ENCODE peak calls at places on chromosomes 12 and 14, in eight cellular contexts. B is NCI-H774; K is Calu3; X is uterus; R is CD4-positive, alpha-beta memory T cell; N is putamen; O is stimulated activated CD4-positive, alpha-beta T cell treated with anti-CD3 and anti-CD28 coated beads, Interleukin-2, amount 100 ng/mL, for 4 hours; U is pancreas. S is an unnamed sample.

GRCh38 chr14:51639668-51640316 is 11.9 kb upstream of the FRMD6 start:
- DNase-seq in B (no peak), K (no peak), X (no peak), R (no peak), N (no peak), O (no peak), U (no peak), S (no peak)

GRCh38 chr12:79183946-79184345 is 319.4 kb downstream of the SYT1 start:
- DNase-seq in B (no peak), K (no peak), X (no peak), R (no peak), N (no peak), O (no peak), U (no peak), S (no peak)

GRCh38 chr12:18864900-18865561 is 127.1 kb downstream of the CAPZA3 start:
- DNase-seq in B (no peak), K (peak), X (no peak), R (no peak), N (no peak), O (no peak), U (no peak), S (no peak)

GRCh38 chr12:2456122-2456812 is 338.5 kb upstream of the FKBP4 start:
- DNase-seq in B (no peak), K (no peak), X (no peak), R (no peak), N (no peak), O (no peak), U (no peak), S (no peak)

GRCh38 chr14:72600551-72601330 is 293.2 kb downstream of the DPF3 start:
- DNase-seq in B (no peak), K (no peak), X (no peak), R (no peak), N (no peak), O (no peak), U (no peak), S (no peak)

GRCh38 chr14:20116748-20117147 is 6.2 kb downstream of the OR4K17 start:
- DNase-seq in B (no peak), K (no peak), X (no peak), R (no peak), N (no peak), O (no peak), U (no peak), S (no peak)

GRCh38 chr14:31897581-31898186 is 179.4 kb upstream of the ARHGAP5 start:
- DNase-seq in B (no peak), K (no peak), X (no peak), R (no peak), N (no peak), O (no peak), U (no peak), S (no peak)

GRCh38 chr12:123367511-123367910 is 2.9 kb upstream of the SBNO1 start:
- DNase-seq in B (no peak), K (no peak), X (no peak), R (no peak), N (no peak), O (no peak), U (no peak), S (no peak)

GRCh38 chr14:68683326-68683725 is 109.5 kb downstream of the ZFP36L1 start:
- DNase-seq in B (no peak), K (no peak), X (no peak), R (no peak), N (no peak), O (no peak), U (no peak), S (no peak)

GRCh38 chr12:123389560-123390351 is 5.8 kb downstream of the KMT5A start:
- DNase-seq in B (no peak), K (peak), X (no peak), R (no peak), N (no peak), O (peak), U (peak), S (no peak)

GRCh38 chr14:49971156-49972141 is 78.6 kb downstream of the ARF6 start:
- DNase-seq in B (no peak), K (no peak), X (no peak), R (peak), N (no peak), O (peak), U (no peak), S (no peak)

GRCh38 chr14:45065951-45066350 is 18.0 kb upstream of the PRPF39 start:
- DNase-seq in B (no peak), K (no peak), X (no peak), R (no peak), N (no peak), O (no peak), U (no peak), S (no peak)

GRCh38 chr12:52130695-52131094 is 51.2 kb downstream of the SMIM41 start:
- DNase-seq in B (peak), K (no peak), X (no peak), R (no peak), N (no peak), O (no peak), U (no peak), S (no peak)

GRCh38 chr14:70789361-70789760 is 20.0 kb downstream of the MAP3K9 start:
- DNase-seq in B (no peak), K (no peak), X (no peak), R (no peak), N (no peak), O (no peak), U (no peak), S (no peak)

GRCh38 chr12:44510510-44510909 is 365.6 kb downstream of the NELL2 start:
- DNase-seq in B (no peak), K (no peak), X (no peak), R (no peak), N (no peak), O (no peak), U (no peak), S (no peak)

GRCh38 chr14:76810953-76811400 is 1.7 kb downstream of the ANGEL1 start:
- DNase-seq in B (no peak), K (peak), X (no peak), R (peak), N (peak), O (no peak), U (no peak), S (peak)

GRCh38 chr12:70853326-70853725 is 67.2 kb downstream of the PTPRR start:
- DNase-seq in B (no peak), K (no peak), X (peak), R (no peak), N (no peak), O (no peak), U (no peak), S (no peak)

GRCh38 chr12:67942704-67943103 is 46.5 kb upstream of the IFNG-AS1 start:
- DNase-seq in B (no peak), K (no peak), X (no peak), R (no peak), N (no peak), O (no peak), U (no peak), S (no peak)

GRCh38 chr12:24360907-24361306 is 411.4 kb upstream of the SOX5 start:
- DNase-seq in B (no peak), K (peak), X (no peak), R (no peak), N (no peak), O (no peak), U (no peak), S (no peak)

GRCh38 chr12:87155616-87156015 is 873.6 kb downstream of the C12orf50 start:
- DNase-seq in B (no peak), K (no peak), X (no peak), R (no peak), N (no peak), O (no peak), U (no peak), S (no peak)

GRCh38 chr12:89279499-89279898 is 72.8 kb downstream of the DUSP6 start:
- DNase-seq in B (no peak), K (no peak), X (no peak), R (no peak), N (no peak), O (no peak), U (no peak), S (no peak)

GRCh38 chr12:104467346-104467837 is 10.6 kb downstream of the CHST11 start:
- DNase-seq in B (no peak), K (no peak), X (no peak), R (no peak), N (no peak), O (no peak), U (no peak), S (no peak)

GRCh38 chr14:61331992-61332657 is 10.7 kb downstream of the PRKCH start:
- DNase-seq in B (no peak), K (no peak), X (no peak), R (no peak), N (no peak), O (no peak), U (no peak), S (no peak)

GRCh38 chr12:70661762-70662161 is 24.5 kb upstream of the PTPRB start:
- DNase-seq in B (no peak), K (no peak), X (no peak), R (no peak), N (peak), O (no peak), U (no peak), S (no peak)

GRCh38 chr12:92141585-92142244 is 3.9 kb downstream of the BTG1 start:
- DNase-seq in B (no peak), K (no peak), X (no peak), R (peak), N (no peak), O (no peak), U (no peak), S (no peak)

GRCh38 chr12:119412811-119413794 is 78.6 kb downstream of the CCDC60 start:
- DNase-seq in B (peak), K (peak), X (peak), R (no peak), N (peak), O (no peak), U (peak), S (peak)

GRCh38 chr12:11875414-11875935 is 195.3 kb upstream of the BCL2L14 start:
- DNase-seq in B (no peak), K (peak), X (no peak), R (no peak), N (no peak), O (peak), U (no peak), S (no peak)

GRCh38 chr12:65911321-65911720 is 87.0 kb downstream of the HMGA2 start:
- DNase-seq in B (no peak), K (peak), X (no peak), R (no peak), N (no peak), O (no peak), U (peak), S (no peak)

GRCh38 chr12:67710582-67710981 is 62.0 kb downstream of the DYRK2 start:
- DNase-seq in B (no peak), K (peak), X (no peak), R (no peak), N (no peak), O (no peak), U (peak), S (no peak)

GRCh38 chr14:90140956-90141316 is 79.1 kb downstream of the KCNK13 start:
- DNase-seq in B (no peak), K (no peak), X (no peak), R (no peak), N (no peak), O (no peak), U (no peak), S (no peak)

GRCh38 chr12:100672075-100672592 is 98.7 kb downstream of the GAS2L3 start:
- DNase-seq in B (no peak), K (peak), X (no peak), R (no peak), N (no peak), O (no peak), U (no peak), S (no peak)

GRCh38 chr12:45259732-45260480 is 44.0 kb downstream of the ANO6 start:
- DNase-seq in B (no peak), K (no peak), X (no peak), R (no peak), N (no peak), O (no peak), U (no peak), S (no peak)

S was measured in midbrain.